ENCODE peak calls at places on chromosomes 4 and X, in seven cellular contexts. One of them, this sample, is unnamed.

GRCh38 chrX:43885617-43886016 is 3.4 kb upstream of the MAOB start:
- DNase-seq in GM12878: no peak
- DNase-seq in uterus: no peak
- DNase-seq in cardiac muscle cell: no peak
- DNase-seq in SK-N-SH: no peak
- DNase-seq in heart left ventricle: no peak
- DNase-seq in pancreas: no peak
- DNase-seq in this sample: no peak

GRCh38 chr4:3699678-3700077 is 66.5 kb upstream of the ADRA2C start:
- DNase-seq in heart left ventricle: no peak
- DNase-seq in uterus: no peak
- DNase-seq in SK-N-SH: no peak
- DNase-seq in GM12878: no peak
- DNase-seq in cardiac muscle cell: no peak
- DNase-seq in pancreas: peak; percentile 11
- DNase-seq in this sample: no peak

GRCh38 chr4:88062311-88062710 is 54.9 kb downstream of the PKD2 start:
- DNase-seq in heart left ventricle: no peak
- DNase-seq in GM12878: no peak
- DNase-seq in cardiac muscle cell: no peak
- DNase-seq in SK-N-SH: no peak
- DNase-seq in pancreas: no peak
- DNase-seq in uterus: no peak
- DNase-seq in this sample: no peak

GRCh38 chr4:122533841-122534240 is 77.3 kb upstream of the IL2 start:
- DNase-seq in pancreas: no peak
- DNase-seq in GM12878: no peak
- DNase-seq in cardiac muscle cell: no peak
- DNase-seq in heart left ventricle: no peak
- DNase-seq in SK-N-SH: no peak
- DNase-seq in uterus: no peak
- DNase-seq in this sample: no peak

GRCh38 chrX:70262952-70263567 is 3.1 kb upstream of the P2RY4 start:
- DNase-seq in GM12878: no peak
- DNase-seq in heart left ventricle: peak; percentile 9
- DNase-seq in uterus: no peak
- DNase-seq in pancreas: no peak
- DNase-seq in cardiac muscle cell: peak; percentile 48
- DNase-seq in SK-N-SH: peak; percentile 44
- DNase-seq in this sample: peak; percentile 18

GRCh38 chr4:52911684-52912294 is 49.7 kb downstream of the RASL11B start:
- DNase-seq in uterus: peak; percentile 53
- DNase-seq in cardiac muscle cell: peak; percentile 83
- DNase-seq in SK-N-SH: peak; percentile 58
- DNase-seq in pancreas: peak; percentile 86
- DNase-seq in GM12878: peak; percentile 9
- DNase-seq in heart left ventricle: peak; percentile 65
- DNase-seq in this sample: peak; percentile 59

GRCh38 chr4:34091451-34091850 is 2152.9 kb downstream of the ARAP2 start:
- DNase-seq in GM12878: no peak
- DNase-seq in uterus: no peak
- DNase-seq in cardiac muscle cell: peak; percentile 52
- DNase-seq in pancreas: no peak
- DNase-seq in heart left ventricle: no peak
- DNase-seq in SK-N-SH: no peak
- DNase-seq in this sample: no peak

GRCh38 chr4:158446106-158446505 is 75.6 kb upstream of the RXFP1 start:
- DNase-seq in SK-N-SH: no peak
- DNase-seq in GM12878: no peak
- DNase-seq in uterus: no peak
- DNase-seq in pancreas: no peak
- DNase-seq in cardiac muscle cell: peak; percentile 78
- DNase-seq in heart left ventricle: no peak
- DNase-seq in this sample: no peak

GRCh38 chr4:53000560-53000959 is 138.4 kb downstream of the RASL11B start:
- DNase-seq in cardiac muscle cell: no peak
- DNase-seq in uterus: no peak
- DNase-seq in heart left ventricle: no peak
- DNase-seq in GM12878: no peak
- DNase-seq in pancreas: no peak
- DNase-seq in SK-N-SH: no peak
- DNase-seq in this sample: no peak

GRCh38 chr4:41014158-41014557 is 200.2 kb downstream of the APBB2 start:
- DNase-seq in GM12878: no peak
- DNase-seq in cardiac muscle cell: no peak
- DNase-seq in SK-N-SH: no peak
- DNase-seq in heart left ventricle: no peak
- DNase-seq in uterus: no peak
- DNase-seq in pancreas: peak; percentile 24
- DNase-seq in this sample: no peak

GRCh38 chrX:92247076-92247475 is 467.9 kb downstream of the PCDH11X start:
- DNase-seq in pancreas: no peak
- DNase-seq in cardiac muscle cell: peak; percentile 2
- DNase-seq in uterus: no peak
- DNase-seq in GM12878: no peak
- DNase-seq in SK-N-SH: no peak
- DNase-seq in heart left ventricle: no peak
- DNase-seq in this sample: no peak

GRCh38 chr4:145840801-145841200 is 97.8 kb downstream of the ZNF827 start:
- DNase-seq in uterus: no peak
- DNase-seq in pancreas: no peak
- DNase-seq in SK-N-SH: no peak
- DNase-seq in GM12878: no peak
- DNase-seq in cardiac muscle cell: no peak
- DNase-seq in heart left ventricle: no peak
- DNase-seq in this sample: no peak

GRCh38 chr4:145840162-145840768 is 98.4 kb downstream of the ZNF827 start:
- DNase-seq in pancreas: no peak
- DNase-seq in SK-N-SH: peak; percentile 62
- DNase-seq in heart left ventricle: no peak
- DNase-seq in GM12878: peak; percentile 32
- DNase-seq in cardiac muscle cell: peak; percentile 67
- DNase-seq in uterus: no peak
- DNase-seq in this sample: no peak

GRCh38 chr4:145843148-145843547 is 95.5 kb downstream of the ZNF827 start:
- DNase-seq in GM12878: no peak
- DNase-seq in SK-N-SH: no peak
- DNase-seq in pancreas: no peak
- DNase-seq in cardiac muscle cell: peak; percentile 89
- DNase-seq in heart left ventricle: no peak
- DNase-seq in uterus: no peak
- DNase-seq in this sample: no peak

GRCh38 chr4:145842224-145842887 is 96.3 kb downstream of the ZNF827 start:
- DNase-seq in GM12878: no peak
- DNase-seq in pancreas: no peak
- DNase-seq in SK-N-SH: no peak
- DNase-seq in heart left ventricle: no peak
- DNase-seq in uterus: no peak
- DNase-seq in cardiac muscle cell: peak; percentile 66
- DNase-seq in this sample: no peak

DNA sequence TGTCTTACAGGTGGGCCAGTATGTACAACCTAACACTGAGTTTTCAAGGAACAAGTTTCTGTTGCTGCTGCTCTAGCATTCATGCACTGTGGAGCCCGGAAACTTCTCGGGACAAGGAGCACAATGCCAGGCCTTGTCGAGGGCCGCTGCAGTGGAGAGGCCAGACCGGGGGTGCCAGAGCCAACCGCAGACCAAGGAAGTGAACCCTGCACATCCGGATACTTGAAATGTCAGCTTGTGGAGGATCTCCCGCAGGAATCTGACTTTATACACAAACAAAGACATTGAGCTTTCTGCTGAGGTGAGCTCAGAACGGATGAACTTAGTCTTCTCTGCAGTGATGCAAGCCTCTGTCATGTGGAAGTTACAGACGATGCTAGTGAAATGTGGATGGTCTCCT is 99.5 kb downstream of the ZNF827 start:
- DNase-seq in pancreas: no peak
- DNase-seq in heart left ventricle: no peak
- DNase-seq in GM12878: no peak
- DNase-seq in uterus: no peak
- DNase-seq in cardiac muscle cell: no peak
- DNase-seq in SK-N-SH: no peak
- DNase-seq in this sample: no peak
- H3K27me3 ChIP-seq in pancreas: no peaks in the 10 kb centered on the region
- H3K27me3 ChIP-seq in heart left ventricle: no peaks in the 10 kb centered on the region
- H3K27me3 ChIP-seq in GM12878: no peaks in the 10 kb centered on the region
- H3K27me3 ChIP-seq in uterus: no peaks in the 10 kb centered on the region
- H3K27me3 ChIP-seq in cardiac muscle cell: no peaks in the 10 kb centered on the region
- H3K27me3 ChIP-seq in SK-N-SH: no peaks in the 10 kb centered on the region
- H3K27me3 ChIP-seq in this sample: no peaks in the 10 kb centered on the region

GRCh38 chr4:110612631-110613269 is 10.1 kb downstream of the PITX2 start:
- DNase-seq in pancreas: no peak
- DNase-seq in SK-N-SH: no peak
- DNase-seq in uterus: no peak
- DNase-seq in GM12878: no peak
- DNase-seq in heart left ventricle: no peak
- DNase-seq in cardiac muscle cell: no peak
- DNase-seq in this sample: no peak

GRCh38 chr4:110611968-110612447 is 10.9 kb downstream of the PITX2 start:
- DNase-seq in SK-N-SH: no peak
- DNase-seq in GM12878: no peak
- DNase-seq in heart left ventricle: no peak
- DNase-seq in pancreas: no peak
- DNase-seq in cardiac muscle cell: no peak
- DNase-seq in uterus: no peak
- DNase-seq in this sample: no peak

GRCh38 chr4:110614173-110614948 is 8.5 kb downstream of the PITX2 start:
- DNase-seq in uterus: no peak
- DNase-seq in pancreas: no peak
- DNase-seq in heart left ventricle: no peak
- DNase-seq in GM12878: no peak
- DNase-seq in cardiac muscle cell: no peak
- DNase-seq in SK-N-SH: no peak
- DNase-seq in this sample: no peak

GRCh38 chr4:110614981-110615365 is 7.9 kb downstream of the PITX2 start:
- DNase-seq in heart left ventricle: no peak
- DNase-seq in pancreas: no peak
- DNase-seq in SK-N-SH: no peak
- DNase-seq in uterus: no peak
- DNase-seq in cardiac muscle cell: no peak
- DNase-seq in GM12878: no peak
- DNase-seq in this sample: no peak

GRCh38 chr4:110613710-110614109 is 9.2 kb downstream of the PITX2 start:
- DNase-seq in heart left ventricle: no peak
- DNase-seq in pancreas: no peak
- DNase-seq in cardiac muscle cell: no peak
- DNase-seq in uterus: no peak
- DNase-seq in GM12878: no peak
- DNase-seq in SK-N-SH: no peak
- DNase-seq in this sample: no peak
- H3K27me3 ChIP-seq in heart left ventricle: peaks cover 91% of the 10 kb centered on the region
- H3K27me3 ChIP-seq in pancreas: peaks cover 9% of the 10 kb centered on the region
- H3K27me3 ChIP-seq in cardiac muscle cell: peaks cover 94% of the 10 kb centered on the region
- H3K27me3 ChIP-seq in uterus: peaks cover 89% of the 10 kb centered on the region
- H3K27me3 ChIP-seq in GM12878: peaks cover 16% of the 10 kb centered on the region
- H3K27me3 ChIP-seq in SK-N-SH: peaks cover 95% of the 10 kb centered on the region
- H3K27me3 ChIP-seq in this sample: peaks cover 100% of the 10 kb centered on the region

GRCh38 chr4:821181-821591 is 4.7 kb downstream of the CPLX1 start:
- DNase-seq in cardiac muscle cell: no peak
- DNase-seq in heart left ventricle: no peak
- DNase-seq in SK-N-SH: no peak
- DNase-seq in uterus: no peak
- DNase-seq in pancreas: peak; percentile 19
- DNase-seq in GM12878: no peak
- DNase-seq in this sample: no peak

GRCh38 chr4:819401-820229 is 6.3 kb downstream of the CPLX1 start:
- DNase-seq in SK-N-SH: no peak
- DNase-seq in pancreas: no peak
- DNase-seq in cardiac muscle cell: no peak
- DNase-seq in heart left ventricle: no peak
- DNase-seq in GM12878: no peak
- DNase-seq in uterus: no peak
- DNase-seq in this sample: no peak

GRCh38 chr4:820230-821172 is 5.4 kb downstream of the CPLX1 start:
- DNase-seq in uterus: no peak
- DNase-seq in SK-N-SH: no peak
- DNase-seq in pancreas: no peak
- DNase-seq in GM12878: no peak
- DNase-seq in cardiac muscle cell: no peak
- DNase-seq in heart left ventricle: no peak
- DNase-seq in this sample: no peak

GRCh38 chr4:815464-816146 is 10.3 kb downstream of the CPLX1 start:
- DNase-seq in SK-N-SH: no peak
- DNase-seq in pancreas: peak; percentile 25
- DNase-seq in uterus: no peak
- DNase-seq in cardiac muscle cell: no peak
- DNase-seq in heart left ventricle: no peak
- DNase-seq in GM12878: no peak
- DNase-seq in this sample: no peak

GRCh38 chr4:818106-818921 is 7.6 kb downstream of the CPLX1 start:
- DNase-seq in uterus: no peak
- DNase-seq in GM12878: no peak
- DNase-seq in heart left ventricle: peak; percentile 8
- DNase-seq in cardiac muscle cell: no peak
- DNase-seq in pancreas: no peak
- DNase-seq in SK-N-SH: no peak
- DNase-seq in this sample: no peak
- H3K27me3 ChIP-seq in uterus: peaks cover 9% of the 10 kb centered on the region
- H3K27me3 ChIP-seq in GM12878: no peaks in the 10 kb centered on the region
- H3K27me3 ChIP-seq in heart left ventricle: peaks cover 16% of the 10 kb centered on the region
- H3K27me3 ChIP-seq in cardiac muscle cell: peaks cover 94% of the 10 kb centered on the region
- H3K27me3 ChIP-seq in pancreas: no peaks in the 10 kb centered on the region
- H3K27me3 ChIP-seq in SK-N-SH: peaks cover 8% of the 10 kb centered on the region
- H3K27me3 ChIP-seq in this sample: peaks cover 94% of the 10 kb centered on the region

GRCh38 chr4:37476256-37476655 is 209.9 kb downstream of the RELL1 start:
- DNase-seq in uterus: no peak
- DNase-seq in heart left ventricle: no peak
- DNase-seq in pancreas: no peak
- DNase-seq in SK-N-SH: no peak
- DNase-seq in cardiac muscle cell: no peak
- DNase-seq in GM12878: no peak
- DNase-seq in this sample: no peak

GRCh38 chr4:37475776-37476175 is 210.4 kb downstream of the RELL1 start:
- DNase-seq in GM12878: no peak
- DNase-seq in SK-N-SH: no peak
- DNase-seq in uterus: no peak
- DNase-seq in cardiac muscle cell: no peak
- DNase-seq in heart left ventricle: no peak
- DNase-seq in pancreas: no peak
- DNase-seq in this sample: no peak

GRCh38 chr4:37478151-37478550 is 208.0 kb downstream of the RELL1 start:
- DNase-seq in heart left ventricle: no peak
- DNase-seq in cardiac muscle cell: no peak
- DNase-seq in SK-N-SH: no peak
- DNase-seq in pancreas: no peak
- DNase-seq in GM12878: no peak
- DNase-seq in uterus: no peak
- DNase-seq in this sample: no peak

GRCh38 chr4:37477126-37477525 is 209.1 kb downstream of the RELL1 start:
- DNase-seq in GM12878: no peak
- DNase-seq in uterus: no peak
- DNase-seq in pancreas: no peak
- DNase-seq in SK-N-SH: no peak
- DNase-seq in heart left ventricle: no peak
- DNase-seq in cardiac muscle cell: peak; percentile 4
- DNase-seq in this sample: no peak

DNA sequence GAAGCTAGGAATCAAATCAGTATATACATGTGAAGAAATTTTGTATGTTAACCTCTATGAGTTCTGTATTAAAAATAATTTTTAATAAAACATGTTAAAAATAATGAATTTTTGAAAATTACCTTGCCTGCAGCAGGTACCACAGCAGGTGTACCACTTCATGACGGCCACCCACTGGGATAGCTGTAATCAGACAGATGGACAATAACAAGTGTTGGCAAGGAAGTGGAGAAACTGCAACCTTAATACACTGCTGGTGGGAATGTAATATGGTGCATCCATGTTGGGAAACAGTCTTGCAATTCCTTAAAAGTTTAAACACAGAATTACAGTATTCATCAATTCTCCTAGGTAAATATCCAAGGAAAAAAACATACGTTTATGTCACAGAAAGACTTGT is 209.5 kb downstream of the RELL1 start:
- DNase-seq in pancreas: no peak
- DNase-seq in SK-N-SH: no peak
- DNase-seq in cardiac muscle cell: no peak
- DNase-seq in GM12878: no peak
- DNase-seq in uterus: no peak
- DNase-seq in heart left ventricle: no peak
- DNase-seq in this sample: no peak
- H3K27me3 ChIP-seq in pancreas: no peaks in the 10 kb centered on the region
- H3K27me3 ChIP-seq in SK-N-SH: no peaks in the 10 kb centered on the region
- H3K27me3 ChIP-seq in cardiac muscle cell: no peaks in the 10 kb centered on the region
- H3K27me3 ChIP-seq in GM12878: no peaks in the 10 kb centered on the region
- H3K27me3 ChIP-seq in uterus: no peaks in the 10 kb centered on the region
- H3K27me3 ChIP-seq in heart left ventricle: no peaks in the 10 kb centered on the region
- H3K27me3 ChIP-seq in this sample: peaks cover 15% of the 10 kb centered on the region

This sample was measured in left ventricle myocardium inferior.